ENCODE peak calls at places on chromosome 18, in ten cellular contexts. O is PC-3, E is mesothelial cell of epicardium, G is hepatocyte, S is astrocyte of the spinal cord, Q is upper lobe of right lung, K is thyroid gland, A is BE2C, T is cardiac muscle cell, W is transverse colon. Y is an unnamed sample.

GRCh38 chr18:58552057-58552461 is 76.8 kb downstream of the ALPK2 start:
- DNase-seq in T (no peak), A (no peak), G (peak), S (peak), O (peak), Q (no peak), E (no peak), W (no peak), K (no peak), Y (no peak)

GRCh38 chr18:36532394-36532793 is 234.9 kb downstream of the FHOD3 start:
- DNase-seq in K (no peak), W (no peak), Q (no peak), O (peak), T (no peak), E (no peak), S (peak), G (no peak), A (no peak), Y (no peak)

GRCh38 chr18:8797206-8797605 is 91.8 kb downstream of the MTCL1 start:
- DNase-seq in W (peak), S (peak), A (no peak), E (no peak), K (no peak), O (peak), T (no peak), G (no peak), Q (no peak), Y (no peak)

GRCh38 chr18:56516769-56517168 is 121.6 kb downstream of the TXNL1 start:
- DNase-seq in Q (no peak), W (no peak), S (peak), E (no peak), T (no peak), A (no peak), K (no peak), O (peak), G (no peak), Y (no peak)

GRCh38 chr18:8960740-8961657 is 141.5 kb upstream of the NDUFV2 start:
- DNase-seq in E (no peak), A (no peak), S (peak), Q (no peak), G (no peak), W (no peak), O (peak), K (no peak), T (no peak), Y (no peak)

GRCh38 chr18:77106331-77106730 is 26.3 kb downstream of the MBP start:
- DNase-seq in S (no peak), Q (peak), T (no peak), E (no peak), G (no peak), K (no peak), O (no peak), A (no peak), W (no peak), Y (no peak)

GRCh38 chr18:26405190-26405781 is 143.1 kb downstream of the KCTD1 start:
- DNase-seq in W (peak), O (peak), T (peak), S (peak), G (peak), E (no peak), Q (no peak), K (peak), A (peak), Y (no peak)

GRCh38 chr18:76459687-76460350 is 35.2 kb downstream of the ZNF516 start:
- DNase-seq in K (peak), S (peak), Q (peak), G (peak), T (no peak), O (peak), A (no peak), W (no peak), E (no peak), Y (no peak)

GRCh38 chr18:44507729-44508325 is 172.9 kb upstream of the SETBP1 start:
- DNase-seq in A (no peak), Q (peak), O (no peak), S (no peak), W (peak), E (no peak), T (peak), G (no peak), K (peak), Y (no peak)

GRCh38 chr18:44458777-44459176 is 221.9 kb upstream of the SETBP1 start:
- DNase-seq in K (no peak), W (no peak), Q (no peak), S (peak), O (peak), A (no peak), G (peak), E (no peak), T (no peak), Y (no peak)

GRCh38 chr18:44098551-44099098 is 582.1 kb upstream of the SETBP1 start:
- DNase-seq in O (peak), E (no peak), S (peak), Q (no peak), T (peak), G (no peak), K (no peak), A (peak), W (peak), Y (peak)

GRCh38 chr18:33210575-33211189 is 229.8 kb downstream of the CCDC178 start:
- DNase-seq in G (peak), Q (no peak), T (peak), K (no peak), S (peak), O (peak), W (no peak), A (peak), E (no peak), Y (no peak)
- TF ChIP-seq CTCF in G (peak), Q (peak), T (peak), K (no peak), S (peak), O (peak), W (peak), A (peak), E (peak), Y (peak)

GRCh38 chr18:59691996-59692395 is 5.2 kb downstream of the CCBE1 start:
- DNase-seq in Q (no peak), T (no peak), G (no peak), K (no peak), S (peak), A (no peak), W (no peak), E (no peak), O (peak), Y (no peak)
- TF ChIP-seq CTCF in Q (no peak), T (no peak), G (no peak), K (no peak), S (no peak), A (no peak), W (no peak), E (no peak), O (no peak), Y (no peak)

DNA sequence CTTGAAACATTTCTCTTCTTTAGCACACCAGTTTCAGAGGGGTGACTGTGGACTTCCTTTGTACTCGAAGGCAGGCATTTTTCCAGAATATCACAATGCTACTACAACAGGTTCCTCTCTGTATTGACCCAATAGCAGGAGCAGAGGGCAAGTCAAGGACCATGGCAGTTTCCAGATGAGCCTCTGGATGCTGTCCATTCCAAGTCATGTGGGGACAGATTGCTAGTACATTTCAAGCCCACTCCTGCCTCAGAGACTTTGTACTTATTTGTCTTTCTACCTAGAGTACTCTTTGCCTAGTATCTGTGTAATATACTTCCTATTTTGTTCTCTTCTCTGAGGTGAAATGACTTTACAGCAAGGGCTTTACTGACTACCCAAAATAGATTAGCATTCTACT is 373.9 kb downstream of the PIK3C3 start:
- DNase-seq in S (no peak), T (no peak), E (no peak), G (no peak), O (no peak), A (no peak), Q (no peak), K (no peak), W (no peak), Y (no peak)
- TF ChIP-seq CTCF in S (no peak), T (no peak), E (no peak), G (no peak), O (no peak), A (no peak), Q (no peak), K (no peak), W (no peak), Y (no peak)

DNA sequence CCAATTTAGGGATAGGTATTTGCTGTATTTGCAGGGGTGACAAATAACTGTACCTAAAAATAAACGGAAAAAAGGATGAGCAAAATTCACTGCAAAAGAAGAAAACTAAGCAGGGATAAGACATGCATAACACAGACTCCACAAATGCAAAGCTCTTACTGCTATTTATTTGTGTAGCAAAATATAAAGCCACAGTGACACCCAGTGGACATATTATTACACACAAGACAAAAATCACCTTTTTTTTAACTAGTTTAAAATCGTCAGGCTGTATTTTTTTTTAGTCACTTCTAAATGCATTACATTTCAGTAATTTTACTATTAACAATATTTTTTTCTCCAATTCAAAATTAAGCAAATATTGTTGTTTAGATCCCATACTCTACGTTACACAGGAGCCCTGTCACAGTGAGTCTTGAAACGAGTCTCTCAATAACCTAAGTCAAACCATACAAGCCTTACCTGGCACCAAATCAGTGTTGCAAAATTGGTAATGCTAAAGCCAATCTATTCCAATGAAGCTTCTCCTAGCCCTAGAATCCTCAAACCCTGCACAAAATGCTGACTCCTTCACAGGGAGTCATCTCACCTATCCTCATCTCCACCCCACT is 23.7 kb downstream of the METTL4 start:
- DNase-seq in G (peak), A (no peak), K (no peak), T (peak), W (no peak), E (no peak), Q (no peak), S (peak), O (peak), Y (no peak)
- TF ChIP-seq CTCF in G (peak), A (peak), K (no peak), T (peak), W (peak), E (peak), Q (peak), S (peak), O (peak), Y (peak)

GRCh38 chr18:54316071-54316820 is 41.4 kb downstream of the STARD6 start:
- DNase-seq in A (no peak), W (no peak), E (no peak), Q (no peak), T (no peak), K (no peak), O (peak), S (no peak), G (no peak), Y (no peak)
- TF ChIP-seq CTCF in A (no peak), W (no peak), E (no peak), Q (no peak), T (no peak), K (no peak), O (peak), S (no peak), G (no peak), Y (no peak)

DNA sequence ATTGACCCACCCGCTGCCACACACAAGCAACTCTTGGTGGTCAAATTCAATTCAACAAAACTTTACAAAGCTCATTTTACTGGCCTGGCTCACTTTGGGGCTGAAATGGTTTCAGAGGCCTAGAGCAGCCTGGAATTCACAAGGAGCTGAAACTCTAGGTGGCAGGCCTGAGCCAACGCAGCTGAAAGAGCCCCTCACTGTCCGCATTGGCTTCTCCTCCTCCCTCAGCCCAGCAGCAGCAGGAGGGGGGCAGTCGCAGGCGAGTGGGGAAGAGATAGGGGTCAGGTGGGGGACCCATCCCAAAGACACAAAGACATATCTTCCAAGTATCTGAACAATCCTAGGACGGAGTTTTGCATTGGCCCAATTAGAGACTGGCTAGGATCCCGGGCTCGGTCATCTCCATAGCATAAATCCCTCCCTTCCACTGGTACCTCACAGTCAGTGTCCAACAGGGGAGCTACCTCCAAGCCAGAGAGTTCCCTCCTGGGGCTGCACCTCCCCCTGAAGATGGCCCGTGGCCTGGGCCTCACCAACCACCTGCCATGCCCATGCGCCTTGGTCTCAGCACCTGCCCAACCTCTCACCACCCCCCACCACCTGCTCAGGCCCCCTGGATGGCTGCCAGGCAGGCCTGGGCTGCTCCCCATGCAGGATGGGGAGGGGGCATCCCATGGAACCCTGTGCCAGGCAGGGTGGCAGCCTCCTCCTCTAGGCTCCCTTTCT is 113.4 kb downstream of the ZBTB7C start:
- DNase-seq in G (peak), K (peak), A (no peak), Q (peak), W (no peak), E (no peak), S (no peak), O (no peak), T (peak), Y (peak)
- TF ChIP-seq CTCF in G (peak), K (no peak), A (peak), Q (no peak), W (no peak), E (no peak), S (peak), O (no peak), T (peak), Y (no peak)

GRCh38 chr18:30376515-30376914 is 666.0 kb downstream of the DSC3 start:
- DNase-seq in Q (no peak), G (no peak), E (no peak), S (no peak), K (no peak), W (no peak), A (no peak), T (no peak), O (peak), Y (no peak)
- TF ChIP-seq CTCF in Q (no peak), G (peak), E (no peak), S (peak), K (no peak), W (no peak), A (no peak), T (no peak), O (peak), Y (no peak)

GRCh38 chr18:73514449-73514848 is 633.2 kb downstream of the FBXO15 start:
- DNase-seq in W (no peak), A (no peak), K (no peak), E (no peak), Q (no peak), G (no peak), O (no peak), T (no peak), S (no peak), Y (no peak)

DNA sequence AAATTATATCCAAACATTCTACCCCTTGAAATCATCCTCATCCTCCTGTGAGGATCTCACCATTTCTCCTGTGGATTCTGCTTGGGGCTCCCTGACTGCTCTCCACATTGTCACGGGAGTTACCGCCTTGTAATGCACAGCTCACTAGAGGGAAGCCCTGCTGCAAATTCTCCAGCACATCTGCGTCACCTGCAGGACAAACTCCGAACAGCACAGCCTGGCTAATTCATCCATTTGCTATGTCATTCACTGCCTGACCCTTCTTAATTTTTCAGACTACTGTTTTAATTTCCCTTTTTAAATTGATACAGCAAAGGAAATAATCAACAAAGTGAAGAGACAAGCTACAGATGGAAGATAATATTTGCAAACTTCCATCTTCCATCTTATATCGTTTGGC is 627.4 kb downstream of the FBXO15 start:
- DNase-seq in G (peak), Q (no peak), A (peak), O (no peak), T (no peak), S (no peak), K (no peak), W (no peak), E (no peak), Y (no peak)
- TF ChIP-seq CTCF in G (peak), Q (no peak), A (peak), O (peak), T (no peak), S (peak), K (no peak), W (no peak), E (peak), Y (peak)

DNA sequence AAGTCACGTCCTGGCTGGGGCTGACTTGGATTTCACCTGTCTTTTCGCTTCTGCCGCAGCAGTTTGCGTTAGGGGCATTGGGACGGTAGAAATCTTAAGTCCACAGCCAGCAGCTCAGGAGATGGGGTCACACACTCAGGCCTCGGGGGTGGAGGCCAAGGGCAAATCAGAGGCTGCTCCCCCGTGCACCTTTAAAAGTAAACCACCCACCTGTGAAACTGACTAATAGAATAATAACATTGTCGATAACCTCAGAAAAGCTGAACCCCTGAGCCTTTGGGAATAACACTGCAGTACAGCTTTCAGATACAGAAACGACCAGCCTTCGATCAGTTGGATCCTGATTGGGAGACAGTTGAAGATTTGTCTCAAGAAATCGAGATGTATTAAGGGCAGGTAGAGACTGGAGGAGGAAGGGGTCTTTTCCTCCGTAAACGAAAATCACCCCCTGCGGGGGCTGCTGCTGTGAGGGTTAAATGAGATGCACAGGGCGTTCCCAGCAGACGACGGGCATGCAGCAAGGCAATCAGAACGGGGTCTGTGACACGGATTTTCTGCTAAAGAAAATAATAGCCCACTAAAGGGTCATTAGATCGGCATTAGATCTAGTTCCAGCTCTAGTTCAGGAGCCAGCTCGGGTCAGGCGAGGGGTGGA is 16.4 kb upstream of the NFATC1 start:
- DNase-seq in Q (no peak), S (no peak), K (no peak), A (no peak), E (no peak), O (no peak), G (no peak), T (no peak), W (no peak), Y (no peak)
- TF ChIP-seq CTCF in Q (no peak), S (no peak), K (no peak), A (no peak), E (no peak), O (no peak), G (no peak), T (no peak), W (no peak), Y (peak)

GRCh38 chr18:48540329-48541025 is 1.6 kb downstream of the CTIF start:
- DNase-seq in K (peak), T (peak), W (peak), G (peak), A (peak), Q (peak), E (peak), O (peak), S (peak), Y (peak)
- TF ChIP-seq CTCF in K (no peak), T (peak), W (no peak), G (peak), A (peak), Q (peak), E (no peak), O (no peak), S (peak), Y (no peak)